ENCODE peak calls at places on chromosomes 16 and 17, in nine cellular contexts. H is testis; A is LoVo; N is activated naive CD8-positive, alpha-beta T cell treated with anti-CD3 and anti-CD28 coated beads, Interleukin-2, amount 50 U/mL, for 24 hours; M is stimulated activated CD4-positive, alpha-beta T cell treated with anti-CD3 and anti-CD28 coated beads, Interleukin-15, amount 100 ng/mL, for 24 hours; Q is myocyte; I is germinal center; R is HS-5; K is iPS-NIHi11. V is an unnamed sample.

GRCh38 chr16:88922114-88922825 is 54.7 kb downstream of the CBFA2T3 start:
- DNase-seq in H (peak), A (peak), N (no peak), M (no peak), Q (peak), I (no peak), R (no peak), K (peak), V (no peak)

GRCh38 chr16:10694306-10694705 is 424 bp downstream of the TEKT5 start:
- DNase-seq in H (no peak), A (no peak), N (no peak), M (no peak), Q (no peak), I (no peak), R (no peak), K (no peak), V (no peak)

GRCh38 chr17:71636644-71637043 is 484.2 kb upstream of the SOX9 start:
- DNase-seq in H (no peak), A (no peak), N (no peak), M (no peak), Q (no peak), I (no peak), R (no peak), K (no peak), V (no peak)

GRCh38 chr16:78249056-78249455 is 149.6 kb downstream of the WWOX start:
- DNase-seq in H (no peak), A (no peak), N (no peak), M (no peak), Q (no peak), I (no peak), R (no peak), K (peak), V (no peak)

GRCh38 chr17:50739098-50739497 is 19.7 kb downstream of the LUC7L3 start:
- DNase-seq in H (no peak), A (no peak), N (no peak), M (no peak), Q (no peak), I (no peak), R (no peak), K (no peak), V (no peak)

GRCh38 chr16:84144301-84144858 is 597 bp downstream of the HSDL1 start:
- DNase-seq in H (peak), A (no peak), N (peak), M (peak), Q (no peak), I (peak), R (no peak), K (peak), V (peak)

GRCh38 chr17:74387365-74388218 is 20.3 kb downstream of the GPR142 start:
- DNase-seq in H (no peak), A (peak), N (no peak), M (no peak), Q (no peak), I (no peak), R (no peak), K (no peak), V (no peak)

GRCh38 chr17:37225458-37225857 is 150.3 kb upstream of the C17orf78 start:
- DNase-seq in H (no peak), A (no peak), N (no peak), M (no peak), Q (no peak), I (no peak), R (no peak), K (peak), V (no peak)

GRCh38 chr17:76969598-76970172 is 101.5 kb downstream of the MGAT5B start:
- DNase-seq in H (no peak), A (no peak), N (no peak), M (peak), Q (peak), I (no peak), R (no peak), K (peak), V (peak)

GRCh38 chr16:43294-43693 is 10.1 kb downstream of the POLR3K start:
- DNase-seq in H (no peak), A (no peak), N (no peak), M (no peak), Q (no peak), I (no peak), R (no peak), K (no peak), V (no peak)

GRCh38 chr17:75774471-75774987 is 9.5 kb upstream of the GALK1 start:
- DNase-seq in H (no peak), A (no peak), N (no peak), M (no peak), Q (no peak), I (no peak), R (no peak), K (no peak), V (no peak)

GRCh38 chr17:29933379-29933778 is 3.4 kb upstream of the SSH2 start:
- DNase-seq in H (no peak), A (peak), N (no peak), M (no peak), Q (peak), I (no peak), R (no peak), K (peak), V (no peak)

GRCh38 chr17:45307290-45308015 is 9.4 kb downstream of the MAP3K14 start:
- DNase-seq in H (no peak), A (no peak), N (peak), M (peak), Q (peak), I (peak), R (peak), K (no peak), V (peak)

GRCh38 chr17:60043846-60044245 is 34.9 kb downstream of the HEATR6 start:
- DNase-seq in H (no peak), A (no peak), N (no peak), M (no peak), Q (no peak), I (no peak), R (no peak), K (no peak), V (no peak)

GRCh38 chr16:55261301-55261700 is 62.7 kb upstream of the IRX6 start:
- DNase-seq in H (no peak), A (no peak), N (no peak), M (no peak), Q (no peak), I (no peak), R (no peak), K (no peak), V (no peak)

GRCh38 chr16:49638696-49639629 is 216.9 kb downstream of the ZNF423 start:
- DNase-seq in H (no peak), A (no peak), N (no peak), M (no peak), Q (no peak), I (no peak), R (no peak), K (no peak), V (no peak)

GRCh38 chr17:49390548-49391324 is 23.9 kb downstream of the PHB1 start:
- DNase-seq in H (peak), A (no peak), N (peak), M (no peak), Q (peak), I (peak), R (no peak), K (no peak), V (peak)